ENCODE peak calls at places on chromosomes 6 and 20, in five cellular contexts. O is T follicular helper cell, W is endothelial cell, B is AG04450, P is lower leg skin. F is an unnamed sample.

GRCh38 chr6:111069722-111070406 is 17.4 kb upstream of the SLC16A10 start:
- DNase-seq in O (no peak), W (no peak), B (no peak), P (no peak), F (no peak)

GRCh38 chr20:8223096-8223870 is 91.2 kb downstream of the PLCB1 start:
- DNase-seq in O (no peak), W (no peak), B (peak), P (no peak), F (no peak)

GRCh38 chr6:144335315-144335861 is 50.3 kb downstream of the UTRN start:
- DNase-seq in O (no peak), W (no peak), B (no peak), P (no peak), F (no peak)

GRCh38 chr6:35061102-35061615 is 80.0 kb downstream of the TCP11 start:
- DNase-seq in O (no peak), W (no peak), B (no peak), P (no peak), F (no peak)

GRCh38 chr20:61042501-61043385 is 209.3 kb upstream of the CDH4 start:
- DNase-seq in O (no peak), W (no peak), B (no peak), P (no peak), F (no peak)

GRCh38 chr20:62157387-62158087 is 14.0 kb downstream of the SS18L1 start:
- DNase-seq in O (no peak), W (no peak), B (no peak), P (no peak), F (no peak)

GRCh38 chr6:25681848-25682247 is 29.8 kb downstream of the SCGN start:
- DNase-seq in O (no peak), W (no peak), B (no peak), P (no peak), F (no peak)

GRCh38 chr20:58466729-58467571 is 48.2 kb downstream of the APCDD1L start:
- DNase-seq in O (no peak), W (no peak), B (no peak), P (no peak), F (no peak)